ENCODE peak calls at places on chromosomes 4 and X, in five cellular contexts. One of them, this sample, is unnamed.

GRCh38 chrX:69119122-69119521 is 46.1 kb downstream of the PJA1 start:
- DNase-seq in activated B cell treated with CpG ODN at 0.5 μM for 24 hours: no peak
- DNase-seq in fibroblast of pulmonary artery: no peak
- DNase-seq in GM10248: no peak
- DNase-seq in progenitor cell of endocrine pancreas: no peak
- DNase-seq in this sample: no peak

GRCh38 chr4:122759639-122760310 is 27.3 kb downstream of the BBS12 start:
- DNase-seq in activated B cell treated with CpG ODN at 0.5 μM for 24 hours: no peak
- DNase-seq in fibroblast of pulmonary artery: peak
- DNase-seq in GM10248: no peak
- DNase-seq in progenitor cell of endocrine pancreas: no peak
- DNase-seq in this sample: no peak

GRCh38 chr4:183328832-183329231 is 6.6 kb upstream of the CLDN24 start:
- DNase-seq in activated B cell treated with CpG ODN at 0.5 μM for 24 hours: no peak
- DNase-seq in fibroblast of pulmonary artery: peak
- DNase-seq in GM10248: no peak
- DNase-seq in progenitor cell of endocrine pancreas: no peak
- DNase-seq in this sample: no peak

GRCh38 chrX:104309169-104309568 is 54.4 kb upstream of the ESX1 start:
- DNase-seq in activated B cell treated with CpG ODN at 0.5 μM for 24 hours: no peak
- DNase-seq in fibroblast of pulmonary artery: no peak
- DNase-seq in GM10248: no peak
- DNase-seq in progenitor cell of endocrine pancreas: no peak
- DNase-seq in this sample: no peak

GRCh38 chr4:82886145-82886942 is 4.6 kb downstream of the SEC31A start:
- DNase-seq in activated B cell treated with CpG ODN at 0.5 μM for 24 hours: no peak
- DNase-seq in fibroblast of pulmonary artery: no peak
- DNase-seq in GM10248: no peak
- DNase-seq in progenitor cell of endocrine pancreas: no peak
- DNase-seq in this sample: no peak

GRCh38 chrX:52078133-52078532 is 9.2 kb upstream of the MAGED4B start:
- DNase-seq in activated B cell treated with CpG ODN at 0.5 μM for 24 hours: no peak
- DNase-seq in fibroblast of pulmonary artery: no peak
- DNase-seq in GM10248: no peak
- DNase-seq in progenitor cell of endocrine pancreas: no peak
- DNase-seq in this sample: no peak

GRCh38 chrX:98371994-98372393 is 1488.3 kb downstream of the RPA4 start:
- DNase-seq in activated B cell treated with CpG ODN at 0.5 μM for 24 hours: no peak
- DNase-seq in fibroblast of pulmonary artery: no peak
- DNase-seq in GM10248: no peak
- DNase-seq in progenitor cell of endocrine pancreas: no peak
- DNase-seq in this sample: no peak

GRCh38 chrX:55758033-55758432 is 40.5 kb downstream of the RRAGB start:
- DNase-seq in activated B cell treated with CpG ODN at 0.5 μM for 24 hours: no peak
- DNase-seq in fibroblast of pulmonary artery: peak
- DNase-seq in GM10248: no peak
- DNase-seq in progenitor cell of endocrine pancreas: no peak
- DNase-seq in this sample: no peak

GRCh38 chrX:49172280-49172780 is 632 bp downstream of the PLP2 start:
- DNase-seq in activated B cell treated with CpG ODN at 0.5 μM for 24 hours: peak
- DNase-seq in fibroblast of pulmonary artery: peak
- DNase-seq in GM10248: peak
- DNase-seq in progenitor cell of endocrine pancreas: no peak
- DNase-seq in this sample: peak

GRCh38 chr4:118354913-118355312 is 2.1 kb upstream of the PRSS12 start:
- DNase-seq in activated B cell treated with CpG ODN at 0.5 μM for 24 hours: no peak
- DNase-seq in fibroblast of pulmonary artery: no peak
- DNase-seq in GM10248: no peak
- DNase-seq in progenitor cell of endocrine pancreas: no peak
- DNase-seq in this sample: no peak

GRCh38 chr4:150717952-150718351 is 136.0 kb downstream of the MAB21L2 start:
- DNase-seq in activated B cell treated with CpG ODN at 0.5 μM for 24 hours: no peak
- DNase-seq in fibroblast of pulmonary artery: no peak
- DNase-seq in GM10248: no peak
- DNase-seq in progenitor cell of endocrine pancreas: no peak
- DNase-seq in this sample: no peak

GRCh38 chr4:53840643-53841042 is 223.8 kb downstream of the CHIC2 start:
- DNase-seq in activated B cell treated with CpG ODN at 0.5 μM for 24 hours: no peak
- DNase-seq in fibroblast of pulmonary artery: peak
- DNase-seq in GM10248: no peak
- DNase-seq in progenitor cell of endocrine pancreas: no peak
- DNase-seq in this sample: no peak

GRCh38 chr4:140330311-140330900 is 43.0 kb upstream of the SCOC start:
- DNase-seq in activated B cell treated with CpG ODN at 0.5 μM for 24 hours: no peak
- DNase-seq in fibroblast of pulmonary artery: peak
- DNase-seq in GM10248: no peak
- DNase-seq in progenitor cell of endocrine pancreas: no peak
- DNase-seq in this sample: no peak

GRCh38 chr4:185969657-185970056 is 99.3 kb upstream of the TLR3 start:
- DNase-seq in activated B cell treated with CpG ODN at 0.5 μM for 24 hours: no peak
- DNase-seq in fibroblast of pulmonary artery: no peak
- DNase-seq in GM10248: no peak
- DNase-seq in progenitor cell of endocrine pancreas: no peak
- DNase-seq in this sample: no peak

GRCh38 chr4:62912531-62912930 is 1496.7 kb downstream of the TECRL start:
- DNase-seq in activated B cell treated with CpG ODN at 0.5 μM for 24 hours: no peak
- DNase-seq in fibroblast of pulmonary artery: no peak
- DNase-seq in GM10248: no peak
- DNase-seq in progenitor cell of endocrine pancreas: no peak
- DNase-seq in this sample: no peak

GRCh38 chr4:13535708-13536361 is 8.5 kb downstream of the NKX3-2 start:
- DNase-seq in activated B cell treated with CpG ODN at 0.5 μM for 24 hours: no peak
- DNase-seq in fibroblast of pulmonary artery: no peak
- DNase-seq in GM10248: peak
- DNase-seq in progenitor cell of endocrine pancreas: no peak
- DNase-seq in this sample: no peak

GRCh38 chr4:112563431-112564200 is 47.6 kb upstream of the NEUROG2 start:
- DNase-seq in activated B cell treated with CpG ODN at 0.5 μM for 24 hours: no peak
- DNase-seq in fibroblast of pulmonary artery: no peak
- DNase-seq in GM10248: no peak
- DNase-seq in progenitor cell of endocrine pancreas: no peak
- DNase-seq in this sample: no peak

GRCh38 chr4:27318740-27319139 is 458.1 kb downstream of the STIM2 start:
- DNase-seq in activated B cell treated with CpG ODN at 0.5 μM for 24 hours: no peak
- DNase-seq in fibroblast of pulmonary artery: peak
- DNase-seq in GM10248: peak
- DNase-seq in progenitor cell of endocrine pancreas: no peak
- DNase-seq in this sample: peak

GRCh38 chrX:40167240-40168182 is 69.8 kb upstream of the BCOR start:
- DNase-seq in activated B cell treated with CpG ODN at 0.5 μM for 24 hours: no peak
- DNase-seq in fibroblast of pulmonary artery: no peak
- DNase-seq in GM10248: no peak
- DNase-seq in progenitor cell of endocrine pancreas: no peak
- DNase-seq in this sample: no peak

GRCh38 chrX:63434206-63434605 is 83.1 kb upstream of the SPIN4 start:
- DNase-seq in activated B cell treated with CpG ODN at 0.5 μM for 24 hours: no peak
- DNase-seq in fibroblast of pulmonary artery: no peak
- DNase-seq in GM10248: no peak
- DNase-seq in progenitor cell of endocrine pancreas: no peak
- DNase-seq in this sample: no peak

GRCh38 chr4:185573651-185574199 is 38.4 kb upstream of the PDLIM3 start:
- DNase-seq in activated B cell treated with CpG ODN at 0.5 μM for 24 hours: no peak
- DNase-seq in fibroblast of pulmonary artery: peak
- DNase-seq in GM10248: no peak
- DNase-seq in progenitor cell of endocrine pancreas: no peak
- DNase-seq in this sample: no peak

GRCh38 chr4:8768357-8768999 is 103.2 kb downstream of the HMX1 start:
- DNase-seq in activated B cell treated with CpG ODN at 0.5 μM for 24 hours: no peak
- DNase-seq in fibroblast of pulmonary artery: no peak
- DNase-seq in GM10248: no peak
- DNase-seq in progenitor cell of endocrine pancreas: no peak
- DNase-seq in this sample: no peak

GRCh38 chr4:20019310-20020015 is 232.2 kb upstream of the SLIT2 start:
- DNase-seq in activated B cell treated with CpG ODN at 0.5 μM for 24 hours: no peak
- DNase-seq in fibroblast of pulmonary artery: no peak
- DNase-seq in GM10248: no peak
- DNase-seq in progenitor cell of endocrine pancreas: no peak
- DNase-seq in this sample: no peak

GRCh38 chr4:82799006-82799881 is 648 bp upstream of the SCD5 start:
- DNase-seq in activated B cell treated with CpG ODN at 0.5 μM for 24 hours: no peak
- DNase-seq in fibroblast of pulmonary artery: no peak
- DNase-seq in GM10248: no peak
- DNase-seq in progenitor cell of endocrine pancreas: no peak
- DNase-seq in this sample: peak

GRCh38 chrX:10017866-10018265 is 50.7 kb downstream of the CLDN34 start:
- DNase-seq in activated B cell treated with CpG ODN at 0.5 μM for 24 hours: no peak
- DNase-seq in fibroblast of pulmonary artery: peak
- DNase-seq in GM10248: no peak
- DNase-seq in progenitor cell of endocrine pancreas: no peak
- DNase-seq in this sample: no peak

GRCh38 chr4:19368800-19369199 is 882.9 kb upstream of the SLIT2 start:
- DNase-seq in activated B cell treated with CpG ODN at 0.5 μM for 24 hours: no peak
- DNase-seq in fibroblast of pulmonary artery: no peak
- DNase-seq in GM10248: no peak
- DNase-seq in progenitor cell of endocrine pancreas: no peak
- DNase-seq in this sample: no peak

GRCh38 chr4:69951602-69952001 is 13.9 kb downstream of the CSN2 start:
- DNase-seq in activated B cell treated with CpG ODN at 0.5 μM for 24 hours: no peak
- DNase-seq in fibroblast of pulmonary artery: peak
- DNase-seq in GM10248: no peak
- DNase-seq in progenitor cell of endocrine pancreas: no peak
- DNase-seq in this sample: no peak

GRCh38 chr4:56164921-56165320 is 216.2 kb downstream of the CEP135 start:
- DNase-seq in activated B cell treated with CpG ODN at 0.5 μM for 24 hours: no peak
- DNase-seq in fibroblast of pulmonary artery: peak
- DNase-seq in GM10248: no peak
- DNase-seq in progenitor cell of endocrine pancreas: no peak
- DNase-seq in this sample: no peak

GRCh38 chrX:71492086-71493065 is 40.5 kb upstream of the OGT start:
- DNase-seq in activated B cell treated with CpG ODN at 0.5 μM for 24 hours: no peak
- DNase-seq in fibroblast of pulmonary artery: peak
- DNase-seq in GM10248: peak
- DNase-seq in progenitor cell of endocrine pancreas: no peak
- DNase-seq in this sample: peak

GRCh38 chr4:173367285-173367684 is 3.5 kb upstream of the SAP30 start:
- DNase-seq in activated B cell treated with CpG ODN at 0.5 μM for 24 hours: no peak
- DNase-seq in fibroblast of pulmonary artery: peak
- DNase-seq in GM10248: peak
- DNase-seq in progenitor cell of endocrine pancreas: no peak
- DNase-seq in this sample: no peak

GRCh38 chrX:10441464-10441863 is 178.9 kb downstream of the MID1 start:
- DNase-seq in activated B cell treated with CpG ODN at 0.5 μM for 24 hours: no peak
- DNase-seq in fibroblast of pulmonary artery: no peak
- DNase-seq in GM10248: no peak
- DNase-seq in progenitor cell of endocrine pancreas: no peak
- DNase-seq in this sample: no peak

GRCh38 chr4:161343188-161343950 is 820.4 kb downstream of the FSTL5 start:
- DNase-seq in activated B cell treated with CpG ODN at 0.5 μM for 24 hours: no peak
- DNase-seq in fibroblast of pulmonary artery: no peak
- DNase-seq in GM10248: no peak
- DNase-seq in progenitor cell of endocrine pancreas: no peak
- DNase-seq in this sample: no peak
- TF ChIP-seq CTCF in activated B cell treated with CpG ODN at 0.5 μM for 24 hours: no peak
- TF ChIP-seq CTCF in fibroblast of pulmonary artery: no peak
- TF ChIP-seq CTCF in GM10248: no peak
- TF ChIP-seq CTCF in progenitor cell of endocrine pancreas: no peak
- TF ChIP-seq CTCF in this sample: no peak

DNA sequence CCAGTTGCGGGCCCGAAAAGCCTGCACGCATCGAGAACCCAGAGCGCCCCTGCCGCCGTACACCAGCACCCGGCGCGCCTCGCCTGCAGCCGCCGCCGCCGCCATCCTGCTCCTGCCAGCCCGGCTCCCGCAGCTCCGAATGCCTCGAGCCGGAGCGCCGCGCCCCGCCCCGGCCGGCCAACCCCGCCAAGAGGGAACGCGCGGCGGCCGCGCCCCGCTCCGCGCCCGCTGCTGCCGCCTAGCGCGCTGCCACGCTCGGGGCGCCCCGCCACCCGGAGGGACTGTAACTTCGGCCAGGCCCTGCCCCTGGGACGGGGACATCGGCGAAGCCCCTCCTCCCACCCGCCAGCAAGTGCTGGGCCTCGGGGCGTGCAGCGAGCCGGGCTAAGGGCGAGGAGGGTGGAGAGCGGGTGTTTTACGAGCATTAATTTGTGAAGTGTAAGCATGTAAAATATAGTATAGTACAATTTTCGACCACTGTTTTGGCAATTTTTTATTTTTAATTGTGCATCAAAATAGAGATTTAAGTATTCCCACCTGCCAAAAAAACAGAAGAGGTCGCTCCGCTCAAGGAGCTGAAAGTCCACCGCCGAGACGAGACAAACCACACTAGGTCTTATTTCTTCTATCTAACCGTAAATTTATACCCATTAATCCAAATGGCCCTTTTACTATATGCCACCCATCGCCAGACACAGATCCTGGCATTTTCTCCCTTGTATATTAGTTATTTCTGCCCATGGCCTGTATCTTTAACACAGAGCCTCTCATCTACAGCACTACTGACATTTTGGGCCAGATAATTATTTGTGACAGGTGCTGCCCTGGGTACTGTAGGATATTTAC is at the start of gene QDPR:
- DNase-seq in activated B cell treated with CpG ODN at 0.5 μM for 24 hours: peak
- DNase-seq in fibroblast of pulmonary artery: peak
- DNase-seq in GM10248: peak
- DNase-seq in progenitor cell of endocrine pancreas: peak
- DNase-seq in this sample: peak
- TF ChIP-seq CTCF in activated B cell treated with CpG ODN at 0.5 μM for 24 hours: no peak
- TF ChIP-seq CTCF in fibroblast of pulmonary artery: peak
- TF ChIP-seq CTCF in GM10248: peak
- TF ChIP-seq CTCF in progenitor cell of endocrine pancreas: peak
- TF ChIP-seq CTCF in this sample: peak

GRCh38 chrX:30215357-30215843 is at the start of gene MAGEB2:
- DNase-seq in activated B cell treated with CpG ODN at 0.5 μM for 24 hours: no peak
- DNase-seq in fibroblast of pulmonary artery: no peak
- DNase-seq in GM10248: no peak
- DNase-seq in progenitor cell of endocrine pancreas: no peak
- DNase-seq in this sample: no peak

GRCh38 chrX:30217465-30217864 is 2.1 kb downstream of the MAGEB2 start:
- DNase-seq in activated B cell treated with CpG ODN at 0.5 μM for 24 hours: no peak
- DNase-seq in fibroblast of pulmonary artery: no peak
- DNase-seq in GM10248: no peak
- DNase-seq in progenitor cell of endocrine pancreas: no peak
- DNase-seq in this sample: no peak

GRCh38 chrX:30212172-30212571 is 3.2 kb upstream of the MAGEB2 start:
- DNase-seq in activated B cell treated with CpG ODN at 0.5 μM for 24 hours: no peak
- DNase-seq in fibroblast of pulmonary artery: no peak
- DNase-seq in GM10248: no peak
- DNase-seq in progenitor cell of endocrine pancreas: no peak
- DNase-seq in this sample: no peak
- TF ChIP-seq CTCF in activated B cell treated with CpG ODN at 0.5 μM for 24 hours: no peak
- TF ChIP-seq CTCF in fibroblast of pulmonary artery: no peak
- TF ChIP-seq CTCF in GM10248: no peak
- TF ChIP-seq CTCF in progenitor cell of endocrine pancreas: no peak
- TF ChIP-seq CTCF in this sample: no peak

DNA sequence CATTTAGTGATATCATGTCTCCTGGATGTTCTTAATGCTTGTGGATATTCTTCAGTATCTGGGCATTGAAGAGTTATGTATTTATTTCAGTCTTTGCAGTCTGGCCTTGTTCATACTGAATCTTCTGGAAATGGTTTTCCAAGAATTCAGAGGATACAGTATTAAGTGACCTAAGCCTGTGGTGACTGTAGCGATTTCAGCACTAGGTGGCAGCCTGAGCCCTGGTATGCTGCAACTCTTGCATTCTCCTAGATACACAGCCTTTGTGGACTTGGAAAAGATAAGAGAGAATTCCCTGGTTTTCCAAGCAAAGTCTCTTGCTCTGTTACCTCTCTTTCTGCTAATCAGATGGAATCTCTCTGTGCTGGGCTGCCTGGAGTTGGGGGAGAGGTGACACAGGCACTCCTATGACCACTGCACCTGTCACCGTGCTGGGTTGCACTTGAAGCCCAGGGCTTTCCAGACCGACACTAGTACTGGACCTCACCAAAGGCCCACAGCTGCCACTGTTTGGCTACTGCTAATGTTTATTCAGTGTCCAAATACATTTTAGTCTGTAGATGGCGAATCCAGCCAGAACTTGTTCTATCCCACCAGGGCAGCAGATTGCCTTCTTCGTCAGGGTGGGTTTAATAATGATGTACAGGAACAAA is 19.3 kb upstream of the SPIN2A start:
- DNase-seq in activated B cell treated with CpG ODN at 0.5 μM for 24 hours: no peak
- DNase-seq in fibroblast of pulmonary artery: peak
- DNase-seq in GM10248: no peak
- DNase-seq in progenitor cell of endocrine pancreas: no peak
- DNase-seq in this sample: no peak
- TF ChIP-seq CTCF in activated B cell treated with CpG ODN at 0.5 μM for 24 hours: no peak
- TF ChIP-seq CTCF in fibroblast of pulmonary artery: peak
- TF ChIP-seq CTCF in GM10248: peak
- TF ChIP-seq CTCF in progenitor cell of endocrine pancreas: peak
- TF ChIP-seq CTCF in this sample: no peak

This sample was measured in activated CD8-positive, alpha-beta T cell treated with anti-CD3 and anti-CD28 coated beads for 36 hours.